ENCODE peak calls at places on chromosomes 2 and 18, in four cellular contexts. One of them, this sample, is unnamed.

GRCh38 chr2:108199726-108200125 is 40.0 kb upstream of the SULT1C3 start:
- DNase-seq in stomach: no peak
- DNase-seq in progenitor cell of endocrine pancreas: no peak
- DNase-seq in activated B cell treated with CpG ODN at 0.5 μM for 24 hours: no peak
- DNase-seq in this sample: no peak

GRCh38 chr18:48933578-48934399 is 17.0 kb downstream of the SMAD7 start:
- DNase-seq in stomach: peak; percentile 45
- DNase-seq in progenitor cell of endocrine pancreas: no peak
- DNase-seq in activated B cell treated with CpG ODN at 0.5 μM for 24 hours: no peak
- DNase-seq in this sample: no peak

GRCh38 chr18:23629444-23629946 is 33.2 kb downstream of the ANKRD29 start:
- DNase-seq in stomach: peak; percentile 62
- DNase-seq in progenitor cell of endocrine pancreas: no peak
- DNase-seq in activated B cell treated with CpG ODN at 0.5 μM for 24 hours: no peak
- DNase-seq in this sample: no peak

GRCh38 chr2:50449306-50449705 is 582.6 kb downstream of the NRXN1 start:
- DNase-seq in stomach: no peak
- DNase-seq in progenitor cell of endocrine pancreas: no peak
- DNase-seq in activated B cell treated with CpG ODN at 0.5 μM for 24 hours: no peak
- DNase-seq in this sample: no peak

GRCh38 chr18:48545690-48546365 is 7.0 kb downstream of the CTIF start:
- DNase-seq in stomach: peak; percentile 31
- DNase-seq in progenitor cell of endocrine pancreas: no peak
- DNase-seq in activated B cell treated with CpG ODN at 0.5 μM for 24 hours: no peak
- DNase-seq in this sample: peak; percentile 48

GRCh38 chr2:212227755-212228154 is 310.8 kb downstream of the ERBB4 start:
- DNase-seq in stomach: peak; percentile 58
- DNase-seq in progenitor cell of endocrine pancreas: no peak
- DNase-seq in activated B cell treated with CpG ODN at 0.5 μM for 24 hours: no peak
- DNase-seq in this sample: no peak

GRCh38 chr2:85330839-85331636 is 3.2 kb upstream of the TGOLN2 start:
- DNase-seq in stomach: no peak
- DNase-seq in progenitor cell of endocrine pancreas: no peak
- DNase-seq in activated B cell treated with CpG ODN at 0.5 μM for 24 hours: no peak
- DNase-seq in this sample: no peak

GRCh38 chr2:48259811-48260210 is 270.1 kb upstream of the STON1 start:
- DNase-seq in stomach: no peak
- DNase-seq in progenitor cell of endocrine pancreas: no peak
- DNase-seq in activated B cell treated with CpG ODN at 0.5 μM for 24 hours: no peak
- DNase-seq in this sample: no peak

GRCh38 chr18:7609617-7610016 is 42.5 kb downstream of the PTPRM start:
- DNase-seq in stomach: no peak
- DNase-seq in progenitor cell of endocrine pancreas: no peak
- DNase-seq in activated B cell treated with CpG ODN at 0.5 μM for 24 hours: no peak
- DNase-seq in this sample: no peak

GRCh38 chr2:95670686-95671085 is 78.9 kb downstream of the TRIM43 start:
- DNase-seq in stomach: no peak
- DNase-seq in progenitor cell of endocrine pancreas: no peak
- DNase-seq in activated B cell treated with CpG ODN at 0.5 μM for 24 hours: no peak
- DNase-seq in this sample: no peak

GRCh38 chr2:62304429-62305417 is 108.8 kb downstream of the B3GNT2 start:
- DNase-seq in stomach: peak; percentile 56
- DNase-seq in progenitor cell of endocrine pancreas: no peak
- DNase-seq in activated B cell treated with CpG ODN at 0.5 μM for 24 hours: no peak
- DNase-seq in this sample: no peak

GRCh38 chr2:172834881-172835280 is 99.2 kb downstream of the RAPGEF4 start:
- DNase-seq in stomach: no peak
- DNase-seq in progenitor cell of endocrine pancreas: no peak
- DNase-seq in activated B cell treated with CpG ODN at 0.5 μM for 24 hours: no peak
- DNase-seq in this sample: no peak

GRCh38 chr18:10892801-10893595 is 256.4 kb downstream of the PIEZO2 start:
- DNase-seq in stomach: no peak
- DNase-seq in progenitor cell of endocrine pancreas: no peak
- DNase-seq in activated B cell treated with CpG ODN at 0.5 μM for 24 hours: no peak
- DNase-seq in this sample: no peak

GRCh38 chr2:189440947-189441708 is at the start of gene WDR75:
- DNase-seq in stomach: peak; percentile 91
- DNase-seq in progenitor cell of endocrine pancreas: peak; percentile 68
- DNase-seq in activated B cell treated with CpG ODN at 0.5 μM for 24 hours: peak; percentile 79
- DNase-seq in this sample: peak; percentile 71

GRCh38 chr2:108377815-108378630 is at the start of gene SULT1C4:
- DNase-seq in stomach: no peak
- DNase-seq in progenitor cell of endocrine pancreas: peak; percentile 60
- DNase-seq in activated B cell treated with CpG ODN at 0.5 μM for 24 hours: no peak
- DNase-seq in this sample: peak; percentile 78

GRCh38 chr18:36287653-36288052 is 9.9 kb upstream of the FHOD3 start:
- DNase-seq in stomach: no peak
- DNase-seq in progenitor cell of endocrine pancreas: no peak
- DNase-seq in activated B cell treated with CpG ODN at 0.5 μM for 24 hours: no peak
- DNase-seq in this sample: no peak

GRCh38 chr18:14912967-14913366 is 165.0 kb downstream of the ANKRD30B start:
- DNase-seq in stomach: no peak
- DNase-seq in progenitor cell of endocrine pancreas: no peak
- DNase-seq in activated B cell treated with CpG ODN at 0.5 μM for 24 hours: no peak
- DNase-seq in this sample: no peak

GRCh38 chr2:224466315-224466714 is 64.4 kb upstream of the FAM124B start:
- DNase-seq in stomach: no peak
- DNase-seq in progenitor cell of endocrine pancreas: no peak
- DNase-seq in activated B cell treated with CpG ODN at 0.5 μM for 24 hours: no peak
- DNase-seq in this sample: no peak

GRCh38 chr2:195395351-195395750 is 261.7 kb upstream of the SLC39A10 start:
- DNase-seq in stomach: no peak
- DNase-seq in progenitor cell of endocrine pancreas: no peak
- DNase-seq in activated B cell treated with CpG ODN at 0.5 μM for 24 hours: no peak
- DNase-seq in this sample: no peak

GRCh38 chr18:9147440-9148238 is 11.1 kb downstream of the ANKRD12 start:
- DNase-seq in stomach: no peak
- DNase-seq in progenitor cell of endocrine pancreas: no peak
- DNase-seq in activated B cell treated with CpG ODN at 0.5 μM for 24 hours: no peak
- DNase-seq in this sample: no peak

GRCh38 chr2:29117636-29118303 is 2.6 kb downstream of the CLIP4 start:
- DNase-seq in stomach: no peak
- DNase-seq in progenitor cell of endocrine pancreas: no peak
- DNase-seq in activated B cell treated with CpG ODN at 0.5 μM for 24 hours: no peak
- DNase-seq in this sample: no peak

GRCh38 chr2:29114841-29115609 is at the start of gene CLIP4:
- DNase-seq in stomach: peak; percentile 34
- DNase-seq in progenitor cell of endocrine pancreas: peak; percentile 44
- DNase-seq in activated B cell treated with CpG ODN at 0.5 μM for 24 hours: peak; percentile 46
- DNase-seq in this sample: peak; percentile 55

GRCh38 chr2:29114514-29114840 is 738 bp upstream of the CLIP4 start:
- DNase-seq in stomach: no peak
- DNase-seq in progenitor cell of endocrine pancreas: no peak
- DNase-seq in activated B cell treated with CpG ODN at 0.5 μM for 24 hours: no peak
- DNase-seq in this sample: no peak

GRCh38 chr2:29113891-29114321 is 1.3 kb upstream of the CLIP4 start:
- DNase-seq in stomach: peak; percentile 46
- DNase-seq in progenitor cell of endocrine pancreas: no peak
- DNase-seq in activated B cell treated with CpG ODN at 0.5 μM for 24 hours: no peak
- DNase-seq in this sample: no peak

GRCh38 chr2:29115797-29116781 is 874 bp downstream of the CLIP4 start:
- DNase-seq in stomach: peak; percentile 58
- DNase-seq in progenitor cell of endocrine pancreas: peak; percentile 17
- DNase-seq in activated B cell treated with CpG ODN at 0.5 μM for 24 hours: peak; percentile 29
- DNase-seq in this sample: peak; percentile 48
- TF ChIP-seq CTCF in stomach: no peak
- TF ChIP-seq CTCF in progenitor cell of endocrine pancreas: no peak
- TF ChIP-seq CTCF in activated B cell treated with CpG ODN at 0.5 μM for 24 hours: no peak
- TF ChIP-seq CTCF in this sample: no peak

DNA sequence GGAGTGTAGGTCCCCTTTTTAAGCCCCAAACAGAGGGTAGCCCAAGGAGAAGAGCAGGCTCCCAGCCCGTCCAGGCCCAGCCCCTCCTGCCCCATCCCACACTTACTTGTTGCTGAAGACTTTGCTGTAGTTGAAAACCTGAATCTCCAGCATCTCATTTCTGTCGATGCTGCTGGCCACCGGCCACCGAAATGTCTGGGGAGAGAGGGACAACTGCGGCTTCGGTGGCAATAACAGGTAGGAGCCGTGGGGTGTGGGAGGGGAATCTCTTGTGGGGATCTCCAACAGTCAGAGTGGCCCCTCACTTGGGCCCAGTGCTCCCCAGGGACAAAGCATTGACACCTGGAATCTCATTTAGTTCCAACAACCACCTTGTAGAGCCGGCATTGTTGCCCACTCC is 49.8 kb upstream of the OTOF start:
- DNase-seq in stomach: no peak
- DNase-seq in progenitor cell of endocrine pancreas: no peak
- DNase-seq in activated B cell treated with CpG ODN at 0.5 μM for 24 hours: no peak
- DNase-seq in this sample: no peak
- TF ChIP-seq CTCF in stomach: no peak
- TF ChIP-seq CTCF in progenitor cell of endocrine pancreas: no peak
- TF ChIP-seq CTCF in activated B cell treated with CpG ODN at 0.5 μM for 24 hours: no peak
- TF ChIP-seq CTCF in this sample: no peak

GRCh38 chr2:199989822-199990221 is 34.4 kb downstream of the MAIP1 start:
- DNase-seq in stomach: no peak
- DNase-seq in progenitor cell of endocrine pancreas: no peak
- DNase-seq in activated B cell treated with CpG ODN at 0.5 μM for 24 hours: no peak
- DNase-seq in this sample: no peak

GRCh38 chr2:199991691-199992090 is 36.3 kb downstream of the MAIP1 start:
- DNase-seq in stomach: no peak
- DNase-seq in progenitor cell of endocrine pancreas: no peak
- DNase-seq in activated B cell treated with CpG ODN at 0.5 μM for 24 hours: no peak
- DNase-seq in this sample: no peak

GRCh38 chr2:199987586-199987985 is 32.2 kb downstream of the MAIP1 start:
- DNase-seq in stomach: no peak
- DNase-seq in progenitor cell of endocrine pancreas: no peak
- DNase-seq in activated B cell treated with CpG ODN at 0.5 μM for 24 hours: no peak
- DNase-seq in this sample: no peak

GRCh38 chr2:199985625-199986207 is 30.3 kb downstream of the MAIP1 start:
- DNase-seq in stomach: peak; percentile 69
- DNase-seq in progenitor cell of endocrine pancreas: peak; percentile 21
- DNase-seq in activated B cell treated with CpG ODN at 0.5 μM for 24 hours: no peak
- DNase-seq in this sample: peak; percentile 40

DNA sequence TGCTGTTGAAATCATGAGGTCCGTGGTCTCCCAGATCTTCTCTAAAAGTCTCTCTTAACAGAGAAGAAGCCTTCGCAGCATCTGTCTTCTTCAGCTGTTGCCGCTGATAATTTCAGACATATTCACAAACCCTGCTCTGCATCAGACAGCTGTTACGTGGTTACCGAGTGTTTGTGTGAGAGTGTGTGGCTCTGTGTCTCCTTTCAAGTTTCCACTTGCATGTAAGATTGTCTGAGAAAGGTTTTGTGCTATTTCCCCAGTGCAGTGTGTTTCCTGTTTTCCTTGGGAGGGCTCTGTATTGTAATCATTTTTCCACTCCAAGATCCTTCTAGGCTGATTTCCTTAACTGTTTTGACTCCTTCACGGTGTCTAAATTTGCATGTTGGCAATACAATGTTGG is 32.8 kb downstream of the MAIP1 start:
- DNase-seq in stomach: no peak
- DNase-seq in progenitor cell of endocrine pancreas: no peak
- DNase-seq in activated B cell treated with CpG ODN at 0.5 μM for 24 hours: no peak
- DNase-seq in this sample: no peak
- TF ChIP-seq CTCF in stomach: no peak
- TF ChIP-seq CTCF in progenitor cell of endocrine pancreas: no peak
- TF ChIP-seq CTCF in activated B cell treated with CpG ODN at 0.5 μM for 24 hours: no peak
- TF ChIP-seq CTCF in this sample: no peak

GRCh38 chr2:167292430-167293171 is 404.3 kb downstream of the XIRP2 start:
- DNase-seq in stomach: peak; percentile 75
- DNase-seq in progenitor cell of endocrine pancreas: peak; percentile 86
- DNase-seq in activated B cell treated with CpG ODN at 0.5 μM for 24 hours: peak; percentile 38
- DNase-seq in this sample: peak; percentile 91
- TF ChIP-seq CTCF in stomach: no peak
- TF ChIP-seq CTCF in progenitor cell of endocrine pancreas: peak; percentile 57
- TF ChIP-seq CTCF in activated B cell treated with CpG ODN at 0.5 μM for 24 hours: no peak
- TF ChIP-seq CTCF in this sample: no peak

GRCh38 chr2:198312621-198313483 is 508.5 kb downstream of the PLCL1 start:
- DNase-seq in stomach: no peak
- DNase-seq in progenitor cell of endocrine pancreas: no peak
- DNase-seq in activated B cell treated with CpG ODN at 0.5 μM for 24 hours: no peak
- DNase-seq in this sample: no peak

GRCh38 chr2:198316852-198317395 is 512.5 kb downstream of the PLCL1 start:
- DNase-seq in stomach: no peak
- DNase-seq in progenitor cell of endocrine pancreas: no peak
- DNase-seq in activated B cell treated with CpG ODN at 0.5 μM for 24 hours: no peak
- DNase-seq in this sample: no peak

GRCh38 chr2:198315791-198316190 is 511.4 kb downstream of the PLCL1 start:
- DNase-seq in stomach: no peak
- DNase-seq in progenitor cell of endocrine pancreas: no peak
- DNase-seq in activated B cell treated with CpG ODN at 0.5 μM for 24 hours: no peak
- DNase-seq in this sample: no peak

GRCh38 chr2:198316231-198316630 is 511.8 kb downstream of the PLCL1 start:
- DNase-seq in stomach: no peak
- DNase-seq in progenitor cell of endocrine pancreas: no peak
- DNase-seq in activated B cell treated with CpG ODN at 0.5 μM for 24 hours: no peak
- DNase-seq in this sample: no peak

DNA sequence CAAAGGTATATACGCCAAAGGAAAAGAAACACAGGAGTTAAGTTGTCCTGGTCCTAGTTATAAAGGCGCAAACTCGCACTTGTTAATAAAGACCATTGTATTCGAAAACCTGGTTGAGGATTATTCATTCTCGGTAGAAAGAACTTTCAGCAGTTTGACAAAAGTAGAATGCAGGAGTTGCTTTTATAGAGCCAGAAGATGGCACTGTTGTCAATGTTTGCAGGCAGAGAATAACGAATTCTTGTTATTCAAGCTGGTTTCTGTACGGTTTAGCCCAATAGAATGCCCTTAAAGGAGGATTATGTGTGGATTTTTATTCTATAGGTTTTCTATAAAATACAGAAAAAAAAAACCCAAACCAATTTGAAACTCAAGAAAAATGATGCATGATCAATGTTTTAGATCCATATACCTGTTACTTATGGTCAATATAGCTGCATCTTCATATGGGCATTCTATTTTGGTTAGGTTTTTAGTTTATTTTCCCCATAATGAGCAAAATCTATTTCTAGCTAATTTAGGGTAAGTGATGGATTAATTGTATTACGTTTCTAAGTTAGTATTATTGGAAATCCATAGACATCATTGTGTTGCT is 510.3 kb downstream of the PLCL1 start:
- DNase-seq in stomach: no peak
- DNase-seq in progenitor cell of endocrine pancreas: no peak
- DNase-seq in activated B cell treated with CpG ODN at 0.5 μM for 24 hours: no peak
- DNase-seq in this sample: no peak
- TF ChIP-seq CTCF in stomach: no peak
- TF ChIP-seq CTCF in progenitor cell of endocrine pancreas: peak; percentile 80
- TF ChIP-seq CTCF in activated B cell treated with CpG ODN at 0.5 μM for 24 hours: no peak
- TF ChIP-seq CTCF in this sample: peak; percentile 36

GRCh38 chr2:223451-223850 is 40.4 kb downstream of the SH3YL1 start:
- DNase-seq in stomach: no peak
- DNase-seq in progenitor cell of endocrine pancreas: no peak
- DNase-seq in activated B cell treated with CpG ODN at 0.5 μM for 24 hours: no peak
- DNase-seq in this sample: no peak
- TF ChIP-seq CTCF in stomach: no peak
- TF ChIP-seq CTCF in progenitor cell of endocrine pancreas: no peak
- TF ChIP-seq CTCF in activated B cell treated with CpG ODN at 0.5 μM for 24 hours: no peak
- TF ChIP-seq CTCF in this sample: no peak